ENCODE peak calls at places on chromosomes 3 and 15, in ten cellular contexts. I is NCI-H1092; U is cardiac muscle cell; B is IMR-90; C is endothelial cell; Z is dorsolateral prefrontal cortex; N is mesenteric fat pad; M is CD4-positive, alpha-beta memory T cell; P is NCI-H524; Y is OCI-LY7. J is an unnamed sample.

GRCh38 chr15:81511160-81511559 is 137.1 kb upstream of the TMC3 start:
- DNase-seq in I (no peak), U (no peak), B (peak; percentile 70), C (no peak), Z (no peak), N (no peak), M (no peak), P (no peak), Y (no peak), J (no peak)

GRCh38 chr15:79948095-79948695 is 22.8 kb downstream of the BCL2A1 start:
- DNase-seq in I (no peak), U (no peak), B (no peak), C (no peak), Z (no peak), N (no peak), M (no peak), P (no peak), Y (no peak), J (peak; percentile 2)

GRCh38 chr15:29968099-29968892 is 114.5 kb upstream of the GOLGA8J start:
- DNase-seq in I (no peak), U (no peak), B (no peak), C (peak; percentile 37), Z (peak; percentile 73), N (no peak), M (no peak), P (peak; percentile 21), Y (no peak), J (peak; percentile 33)

GRCh38 chr15:39887832-39888231 is 32.2 kb downstream of the GPR176 start:
- DNase-seq in I (no peak), U (peak; percentile 50), B (peak; percentile 50), C (no peak), Z (no peak), N (no peak), M (no peak), P (no peak), Y (peak; percentile 8), J (peak; percentile 6)

GRCh38 chr3:45227946-45228345 is 1.9 kb upstream of the TMEM158 start:
- DNase-seq in I (no peak), U (no peak), B (no peak), C (no peak), Z (no peak), N (no peak), M (no peak), P (no peak), Y (no peak), J (peak; percentile 86)

GRCh38 chr3:107235193-107235922 is 141.9 kb upstream of the CCDC54 start:
- DNase-seq in I (no peak), U (peak; percentile 50), B (peak; percentile 5), C (no peak), Z (no peak), N (no peak), M (no peak), P (no peak), Y (no peak), J (no peak)

GRCh38 chr3:185401319-185401955 is 38.5 kb downstream of the MAP3K13 start:
- DNase-seq in I (no peak), U (peak; percentile 12), B (peak; percentile 57), C (no peak), Z (no peak), N (no peak), M (no peak), P (peak; percentile 87), Y (no peak), J (no peak)

GRCh38 chr3:26712211-26713026 is 89.8 kb downstream of the LRRC3B start:
- DNase-seq in I (peak; percentile 18), U (peak; percentile 35), B (peak; percentile 1), C (peak; percentile 15), Z (no peak), N (no peak), M (peak; percentile 16), P (peak; percentile 51), Y (peak; percentile 63), J (peak; percentile 76)

GRCh38 chr3:105829879-105830622 is 38.8 kb downstream of the CBLB start:
- DNase-seq in I (no peak), U (peak; percentile 61), B (peak; percentile 44), C (no peak), Z (no peak), N (no peak), M (peak; percentile 49), P (no peak), Y (no peak), J (no peak)

GRCh38 chr15:73632670-73633058 is 525 bp downstream of the NPTN start:
- DNase-seq in I (no peak), U (no peak), B (no peak), C (no peak), Z (peak; percentile 58), N (no peak), M (no peak), P (no peak), Y (peak; percentile 40), J (no peak)

GRCh38 chr15:101435761-101436160 is 53.7 kb downstream of the PCSK6 start:
- DNase-seq in I (no peak), U (no peak), B (no peak), C (no peak), Z (no peak), N (no peak), M (no peak), P (no peak), Y (no peak), J (no peak)

GRCh38 chr3:168040624-168041208 is 55.0 kb downstream of the GOLIM4 start:
- DNase-seq in I (peak; percentile 54), U (peak; percentile 90), B (peak; percentile 74), C (peak; percentile 18), Z (no peak), N (no peak), M (no peak), P (peak; percentile 50), Y (peak; percentile 63), J (peak; percentile 31)

GRCh38 chr3:42148982-42149432 is 57.9 kb downstream of the TRAK1 start:
- DNase-seq in I (no peak), U (peak; percentile 90), B (peak; percentile 91), C (peak; percentile 47), Z (peak; percentile 92), N (no peak), M (no peak), P (peak; percentile 40), Y (no peak), J (peak; percentile 74)

GRCh38 chr15:71566226-71566625 is 244.1 kb upstream of the NR2E3 start:
- DNase-seq in I (no peak), U (no peak), B (no peak), C (no peak), Z (no peak), N (no peak), M (no peak), P (no peak), Y (no peak), J (no peak)

GRCh38 chr15:48999314-48999713 is 35.6 kb upstream of the SHC4 start:
- DNase-seq in I (no peak), U (no peak), B (no peak), C (no peak), Z (no peak), N (no peak), M (no peak), P (no peak), Y (no peak), J (no peak)

GRCh38 chr3:12986986-12987385 is 86.2 kb downstream of the IQSEC1 start:
- DNase-seq in I (no peak), U (no peak), B (no peak), C (no peak), Z (no peak), N (no peak), M (no peak), P (peak; percentile 45), Y (no peak), J (peak; percentile 94)

J was measured in trophoblast cell.